ENCODE peak calls at places on chromosomes 6 and 20, in eight cellular contexts. P, O, S, A, Z, K, V and J are unnamed samples. For H3K36me3, the result is how much of the 10 kb centered on the place peaks cover.

GRCh38 chr20:53186630-53187029 is 214.5 kb downstream of the TSHZ2 start:
- DNase-seq in S (no peak), A (no peak), O (no peak), K (no peak), V (no peak), Z (no peak), P (peak), J (no peak)

GRCh38 chr20:50664248-50664647 is 27.1 kb downstream of the RIPOR3 start:
- DNase-seq in Z (no peak), P (no peak), A (no peak), O (no peak), V (no peak), K (no peak), S (no peak), J (no peak)

GRCh38 chr6:106747139-106747538 is 117.8 kb downstream of the QRSL1 start:
- DNase-seq in K (no peak), P (no peak), S (no peak), A (no peak), V (no peak), O (no peak), Z (peak), J (no peak)

GRCh38 chr20:43749734-43750294 is 23.0 kb upstream of the GTSF1L start:
- DNase-seq in O (peak), S (peak), P (peak), A (peak), V (peak), Z (peak), K (peak), J (peak)

GRCh38 chr6:149079911-149080501 is 237.5 kb upstream of the TAB2 start:
- DNase-seq in A (peak), K (no peak), O (no peak), Z (no peak), V (no peak), S (no peak), P (no peak), J (no peak)

GRCh38 chr20:22411568-22412450 is 172.6 kb downstream of the FOXA2 start:
- DNase-seq in V (no peak), K (no peak), O (peak), S (no peak), Z (no peak), A (peak), P (peak), J (no peak)

GRCh38 chr6:27297857-27298730 is 14.0 kb downstream of the POM121L2 start:
- DNase-seq in Z (no peak), O (peak), V (no peak), S (no peak), A (no peak), K (peak), P (peak), J (no peak)

GRCh38 chr20:51930775-51931174 is 128.5 kb upstream of the SALL4 start:
- DNase-seq in A (no peak), Z (no peak), S (no peak), V (no peak), O (no peak), K (peak), P (no peak), J (no peak)

GRCh38 chr6:89530982-89531381 is 98.0 kb downstream of the ANKRD6 start:
- DNase-seq in A (peak), K (no peak), Z (no peak), S (no peak), O (no peak), P (no peak), V (no peak), J (no peak)

GRCh38 chr6:134029495-134030455 is 22.6 kb downstream of the SLC2A12 start:
- DNase-seq in A (no peak), V (no peak), Z (no peak), K (no peak), O (no peak), P (peak), S (no peak), J (no peak)

GRCh38 chr6:144413418-144413817 is 128.3 kb downstream of the UTRN start:
- DNase-seq in Z (peak), K (no peak), V (no peak), A (no peak), O (no peak), S (no peak), P (no peak), J (no peak)

GRCh38 chr6:44966449-44967091 is 361.6 kb upstream of the RUNX2 start:
- DNase-seq in K (peak), Z (no peak), A (no peak), O (peak), V (no peak), S (no peak), P (peak), J (no peak)

GRCh38 chr6:130223508-130223907 is 757 bp upstream of the SAMD3 start:
- DNase-seq in S (no peak), O (no peak), P (no peak), K (no peak), A (no peak), V (no peak), Z (peak), J (peak)

GRCh38 chr6:40074292-40075050 is 140.2 kb upstream of the MOCS1 start:
- DNase-seq in V (no peak), A (no peak), K (no peak), P (no peak), S (no peak), Z (no peak), O (no peak), J (no peak)

GRCh38 chr6:157211603-157212455 is 111.5 kb downstream of the TMEM242 start:
- DNase-seq in Z (no peak), S (no peak), O (no peak), A (no peak), P (no peak), V (no peak), K (no peak), J (no peak)
- TF ChIP-seq POLR2A in Z (no peak), S (no peak), O (peak), A (no peak), P (no peak), V (no peak), K (no peak), J (no peak)

DNA sequence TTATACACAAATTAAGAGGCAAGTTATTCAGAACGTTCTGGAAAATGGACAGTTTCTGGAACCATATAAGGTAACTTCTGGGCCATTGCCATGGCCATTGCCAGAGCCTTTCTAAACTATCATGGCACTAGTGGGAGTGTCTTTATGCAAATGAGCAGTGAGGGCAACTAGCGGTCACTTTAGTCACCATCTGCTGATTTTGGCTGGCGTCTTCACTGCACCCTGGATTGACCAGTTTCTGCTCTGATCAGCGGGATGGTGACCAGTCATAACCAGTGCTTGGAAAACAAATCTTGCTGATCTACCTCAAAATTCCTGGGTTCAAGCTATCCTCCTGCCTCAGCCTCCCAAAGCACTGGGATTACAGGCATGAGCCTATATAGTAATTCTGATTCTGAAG is 7.3 kb upstream of the SNTA1 start:
- DNase-seq in V (no peak), P (no peak), S (no peak), Z (no peak), A (no peak), O (no peak), K (peak), J (no peak)
- TF ChIP-seq POLR2AphosphoS5 in V (no peak), P (no peak), S (no peak), Z (no peak), A (no peak), O (no peak), K (no peak), J (no peak)

GRCh38 chr6:107928984-107929383 is 29.0 kb downstream of the SEC63 start:
- DNase-seq in A (no peak), S (no peak), K (no peak), O (no peak), P (no peak), Z (no peak), V (no peak), J (no peak)
- H3K36me3 ChIP-seq in A (under half), S (under half), K (under half), O (under half), P (under half), Z (under half), V (under half), J (half or more)

DNA sequence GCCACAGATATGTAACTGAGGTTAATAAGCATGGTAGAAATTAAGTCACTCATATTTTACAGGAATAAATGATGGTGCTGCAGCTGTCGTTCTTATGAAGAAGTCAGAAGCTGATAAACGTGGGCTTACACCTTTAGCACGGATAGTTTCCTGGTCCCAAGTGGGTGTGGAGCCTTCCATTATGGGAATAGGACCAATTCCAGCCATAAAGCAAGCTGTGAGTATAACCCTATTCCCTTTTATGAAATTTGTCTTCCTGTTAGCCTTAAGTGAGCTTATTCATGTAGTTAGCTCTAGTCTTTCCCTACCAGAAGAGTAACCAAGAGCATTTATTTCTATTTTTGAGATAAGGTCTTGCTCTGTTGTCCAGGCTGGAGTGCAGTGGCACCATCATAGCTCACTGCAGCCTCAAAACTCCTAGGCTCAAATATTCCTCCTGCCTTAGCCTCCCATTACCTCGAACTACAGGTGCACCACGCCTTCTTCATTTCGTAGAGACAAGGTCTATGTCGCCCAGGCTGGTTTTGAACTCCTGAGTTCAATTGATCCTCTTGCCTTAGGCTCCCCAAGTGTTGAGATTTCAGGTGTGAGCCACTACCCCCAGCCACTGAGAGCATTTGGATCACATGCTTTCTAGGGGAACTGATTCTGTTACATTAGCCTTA is 12.0 kb downstream of the TCP1 start:
- DNase-seq in Z (peak), P (no peak), K (no peak), O (no peak), S (no peak), A (no peak), V (no peak), J (no peak)
- TF ChIP-seq POLR2A in Z (peak), P (peak), K (no peak), O (peak), S (no peak), A (no peak), V (no peak), J (no peak)

DNA sequence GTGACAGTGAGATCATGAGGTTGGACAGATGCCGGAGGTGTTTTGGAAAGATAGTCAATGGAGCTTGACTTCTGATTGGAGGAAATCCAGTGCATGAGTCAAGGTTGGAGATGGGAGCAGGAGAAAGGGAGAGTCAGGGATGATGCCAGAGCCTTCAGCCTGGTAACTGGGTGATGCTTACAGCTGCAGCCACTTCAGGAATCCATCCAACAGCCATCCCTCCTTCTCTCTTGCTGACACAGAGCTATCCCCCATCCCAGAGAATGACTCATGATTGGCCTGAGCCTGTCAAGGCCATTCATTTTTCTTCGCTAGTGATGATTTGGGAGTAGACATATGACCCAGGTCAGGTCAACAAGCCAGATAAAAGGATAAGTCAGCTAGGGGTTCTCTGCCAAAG is 112.8 kb downstream of the SAMD5 start:
- DNase-seq in V (no peak), O (peak), Z (no peak), K (no peak), S (no peak), P (no peak), A (no peak), J (no peak)
- TF ChIP-seq POLR2AphosphoS5 in V (no peak), O (no peak), Z (no peak), K (no peak), S (no peak), P (no peak), A (no peak), J (no peak)

DNA sequence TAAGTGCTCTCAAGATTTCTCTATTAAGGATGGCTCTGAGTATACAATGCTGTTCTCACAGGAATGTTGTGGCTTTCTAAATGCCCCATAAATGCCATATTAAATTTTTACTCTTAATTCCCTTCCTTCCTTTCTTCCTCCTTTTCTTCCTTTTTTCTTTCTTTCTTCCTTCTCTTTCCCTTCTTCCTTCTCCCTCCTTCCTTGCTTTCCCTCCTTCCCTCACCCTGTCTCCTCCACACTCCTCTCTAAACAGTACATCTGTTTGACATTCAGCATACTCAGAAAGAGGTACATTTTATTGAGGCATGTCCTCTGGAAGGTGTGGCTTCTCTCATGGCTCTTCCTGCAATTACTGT is 433 bp upstream of the SLC17A1 start:
- DNase-seq in S (no peak), P (no peak), A (no peak), Z (no peak), V (no peak), K (no peak), O (no peak), J (no peak)
- H3K36me3 ChIP-seq in S (under half), P (under half), A (under half), Z (under half), V (under half), K (under half), O (under half), J (under half)

DNA sequence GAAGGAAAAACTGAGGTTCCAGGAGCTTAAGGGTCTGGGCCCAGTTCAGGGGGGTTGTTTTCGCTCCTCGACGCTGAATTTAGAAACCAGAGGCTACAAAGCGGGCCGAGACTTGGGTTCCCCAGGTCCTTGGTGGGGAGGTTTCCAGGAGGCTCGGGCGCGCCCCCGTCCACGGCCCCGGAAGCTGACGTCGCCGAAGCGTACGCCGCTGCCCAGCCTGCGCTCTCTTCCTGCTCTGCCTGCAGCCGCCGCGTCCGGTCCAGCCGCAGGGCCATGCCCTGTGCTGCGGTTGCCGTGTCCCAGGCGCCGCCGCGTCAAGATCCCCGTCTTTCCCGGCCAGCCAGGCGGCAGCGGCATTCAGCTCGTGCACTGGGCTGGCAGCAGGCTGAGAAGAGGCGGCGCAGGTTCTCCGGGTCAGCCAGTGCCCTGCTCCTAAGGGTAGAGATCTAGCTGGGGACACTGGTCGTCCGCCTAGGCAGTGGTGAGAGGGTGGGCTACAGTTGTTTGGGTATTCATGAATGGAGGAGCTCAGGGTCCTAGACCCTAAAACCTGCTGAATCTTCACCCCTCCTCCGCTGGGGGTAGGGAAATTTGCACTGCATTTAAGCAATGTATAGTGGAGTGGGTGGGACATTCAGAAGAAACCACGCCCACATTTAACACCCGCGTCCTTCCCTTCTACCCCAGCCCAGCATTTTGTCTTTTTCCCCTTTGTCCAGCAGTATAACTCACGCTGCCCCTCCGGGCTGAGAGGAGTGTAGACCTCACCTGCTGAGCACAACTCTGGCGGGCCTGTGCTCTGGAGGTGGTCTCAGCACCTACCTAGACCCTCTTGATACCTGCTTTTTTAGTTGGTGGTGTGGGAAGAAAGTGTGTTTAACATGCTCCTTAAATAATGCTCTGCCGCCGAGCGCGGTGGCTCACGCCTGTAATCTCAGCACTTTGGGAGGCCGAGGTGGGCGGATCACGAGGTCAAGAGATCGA is 1.1 kb upstream of the TRIM26 start:
- DNase-seq in V (no peak), O (peak), A (peak), S (peak), P (peak), K (no peak), Z (peak), J (peak)
- TF ChIP-seq POLR2A in V (peak), O (peak), A (peak), S (no peak), P (no peak), K (peak), Z (peak), J (peak)